ENCODE peak calls at places on chromosomes 3 and 15, in eight cellular contexts. H, R, Y, J, M, L, W and E are unnamed samples.

GRCh38 chr3:13040381-13041074 is 32.7 kb downstream of the IQSEC1 start:
- DNase-seq in H (peak), R (no peak), Y (peak), J (no peak), M (no peak), L (no peak), W (no peak), E (no peak)

GRCh38 chr3:194220776-194221735 is 85.1 kb downstream of the HES1 start:
- DNase-seq in H (no peak), R (no peak), Y (no peak), J (no peak), M (no peak), L (no peak), W (no peak), E (no peak)

GRCh38 chr3:113104746-113105479 is 106.4 kb upstream of the BOC start:
- DNase-seq in H (no peak), R (no peak), Y (no peak), J (peak), M (no peak), L (no peak), W (no peak), E (no peak)

GRCh38 chr3:17500618-17501017 is 241.8 kb downstream of the TBC1D5 start:
- DNase-seq in H (no peak), R (no peak), Y (no peak), J (no peak), M (no peak), L (no peak), W (no peak), E (no peak)

GRCh38 chr3:13046569-13047279 is 26.5 kb downstream of the IQSEC1 start:
- DNase-seq in H (peak), R (no peak), Y (no peak), J (no peak), M (no peak), L (no peak), W (no peak), E (no peak)

GRCh38 chr15:49718234-49718633 is 97.4 kb downstream of the DTWD1 start:
- DNase-seq in H (no peak), R (peak), Y (no peak), J (no peak), M (no peak), L (no peak), W (no peak), E (peak)

GRCh38 chr3:37456270-37456708 is 281.9 kb upstream of the LRRFIP2 start:
- DNase-seq in H (no peak), R (no peak), Y (no peak), J (peak), M (no peak), L (no peak), W (no peak), E (peak)

GRCh38 chr3:147943265-147943945 is 534.2 kb downstream of the ZIC1 start:
- DNase-seq in H (no peak), R (peak), Y (no peak), J (no peak), M (no peak), L (no peak), W (peak), E (peak)

GRCh38 chr3:67064105-67064504 is 66.0 kb downstream of the KBTBD8 start:
- DNase-seq in H (no peak), R (no peak), Y (no peak), J (no peak), M (no peak), L (no peak), W (peak), E (no peak)

GRCh38 chr3:69306239-69307185 is 79.4 kb downstream of the FRMD4B start:
- DNase-seq in H (peak), R (peak), Y (peak), J (peak), M (peak), L (peak), W (peak), E (peak)

GRCh38 chr15:31483924-31484368 is 157.3 kb downstream of the KLF13 start:
- DNase-seq in H (no peak), R (no peak), Y (no peak), J (no peak), M (no peak), L (no peak), W (no peak), E (no peak)

GRCh38 chr15:69760890-69761568 is 308.4 kb downstream of the RPLP1 start:
- DNase-seq in H (peak), R (peak), Y (peak), J (peak), M (peak), L (no peak), W (peak), E (peak)

GRCh38 chr3:23739536-23739935 is 66.2 kb upstream of the UBE2E1 start:
- DNase-seq in H (no peak), R (no peak), Y (no peak), J (no peak), M (no peak), L (no peak), W (peak), E (peak)

GRCh38 chr3:115341208-115341607 is 194.1 kb upstream of the ZBTB20 start:
- DNase-seq in H (no peak), R (peak), Y (no peak), J (no peak), M (no peak), L (no peak), W (peak), E (peak)

GRCh38 chr3:151085227-151085888 is at the start of gene MED12L:
- DNase-seq in H (peak), R (no peak), Y (no peak), J (peak), M (no peak), L (peak), W (peak), E (peak)

GRCh38 chr3:6779140-6779539 is 81.8 kb upstream of the GRM7 start:
- DNase-seq in H (peak), R (no peak), Y (no peak), J (no peak), M (no peak), L (peak), W (no peak), E (no peak)

GRCh38 chr3:8441969-8442559 is 59.6 kb upstream of the LMCD1 start:
- DNase-seq in H (peak), R (no peak), Y (no peak), J (no peak), M (no peak), L (peak), W (peak), E (peak)

GRCh38 chr15:48149858-48150257 is 28.2 kb downstream of the MYEF2 start:
- DNase-seq in H (no peak), R (no peak), Y (no peak), J (no peak), M (no peak), L (no peak), W (no peak), E (no peak)

GRCh38 chr3:5078151-5078550 is 43.9 kb upstream of the ARL8B start:
- DNase-seq in H (no peak), R (no peak), Y (no peak), J (no peak), M (no peak), L (no peak), W (peak), E (no peak)